ENCODE peak calls at places on chromosome 19, in five cellular contexts. One of them, this sample, is unnamed.

GRCh38 chr19:53980553-53981407 is 10.7 kb upstream of the CACNG6 start:
- DNase-seq in tibial artery: no peak
- DNase-seq in brain microvascular endothelial cell: peak; percentile 70
- DNase-seq in PC-3: peak; percentile 94
- DNase-seq in GM12878: no peak
- DNase-seq in this sample: no peak

GRCh38 chr19:10872551-10873107 is 1.3 kb downstream of the CARM1 start:
- DNase-seq in GM12878: no peak
- DNase-seq in brain microvascular endothelial cell: no peak
- DNase-seq in PC-3: peak; percentile 19
- DNase-seq in tibial artery: no peak
- DNase-seq in this sample: no peak

GRCh38 chr19:8238251-8238650 is 29.1 kb downstream of the CERS4 start:
- DNase-seq in brain microvascular endothelial cell: no peak
- DNase-seq in GM12878: no peak
- DNase-seq in tibial artery: no peak
- DNase-seq in PC-3: no peak
- DNase-seq in this sample: no peak

GRCh38 chr19:22608441-22608840 is 25.7 kb upstream of the ZNF492 start:
- DNase-seq in tibial artery: peak; percentile 17
- DNase-seq in GM12878: no peak
- DNase-seq in PC-3: no peak
- DNase-seq in brain microvascular endothelial cell: no peak
- DNase-seq in this sample: no peak

GRCh38 chr19:14954071-14954655 is 12.9 kb downstream of the OR7C2 start:
- DNase-seq in GM12878: no peak
- DNase-seq in tibial artery: no peak
- DNase-seq in PC-3: no peak
- DNase-seq in brain microvascular endothelial cell: no peak
- DNase-seq in this sample: no peak

GRCh38 chr19:47766359-47766620 is 12.2 kb upstream of the SELENOW start:
- DNase-seq in PC-3: no peak
- DNase-seq in brain microvascular endothelial cell: no peak
- DNase-seq in GM12878: no peak
- DNase-seq in tibial artery: no peak
- DNase-seq in this sample: no peak

GRCh38 chr19:18768997-18769891 is 21.9 kb downstream of the COMP start:
- DNase-seq in brain microvascular endothelial cell: no peak
- DNase-seq in PC-3: no peak
- DNase-seq in tibial artery: no peak
- DNase-seq in GM12878: no peak
- DNase-seq in this sample: no peak

GRCh38 chr19:3499738-3500428 is 591 bp downstream of the DOHH start:
- DNase-seq in PC-3: no peak
- DNase-seq in GM12878: no peak
- DNase-seq in tibial artery: no peak
- DNase-seq in brain microvascular endothelial cell: no peak
- DNase-seq in this sample: no peak

GRCh38 chr19:2089001-2089711 is 7.0 kb downstream of the MOB3A start:
- DNase-seq in brain microvascular endothelial cell: peak; percentile 49
- DNase-seq in PC-3: peak; percentile 58
- DNase-seq in tibial artery: no peak
- DNase-seq in GM12878: peak; percentile 78
- DNase-seq in this sample: no peak

GRCh38 chr19:3506384-3507340 is 551 bp downstream of the FZR1 start:
- DNase-seq in tibial artery: peak; percentile 41
- DNase-seq in GM12878: no peak
- DNase-seq in brain microvascular endothelial cell: peak; percentile 9
- DNase-seq in PC-3: peak; percentile 7
- DNase-seq in this sample: peak; percentile 80

GRCh38 chr19:45406957-45407375 is 522 bp downstream of the POLR1G start:
- DNase-seq in PC-3: no peak
- DNase-seq in tibial artery: no peak
- DNase-seq in brain microvascular endothelial cell: no peak
- DNase-seq in GM12878: no peak
- DNase-seq in this sample: no peak

GRCh38 chr19:52307275-52307674 is 10.3 kb downstream of the ZNF480 start:
- DNase-seq in PC-3: no peak
- DNase-seq in tibial artery: no peak
- DNase-seq in brain microvascular endothelial cell: peak; percentile 3
- DNase-seq in GM12878: no peak
- DNase-seq in this sample: no peak

GRCh38 chr19:46639356-46640061 is 3.5 kb upstream of the GNG8 start:
- DNase-seq in PC-3: no peak
- DNase-seq in tibial artery: peak; percentile 52
- DNase-seq in GM12878: no peak
- DNase-seq in brain microvascular endothelial cell: no peak
- DNase-seq in this sample: peak; percentile 92

GRCh38 chr19:18644144-18645034 is 7.6 kb downstream of the KLHL26 start:
- DNase-seq in tibial artery: no peak
- DNase-seq in PC-3: no peak
- DNase-seq in GM12878: no peak
- DNase-seq in brain microvascular endothelial cell: no peak
- DNase-seq in this sample: no peak

GRCh38 chr19:43681826-43682225 is 11.9 kb upstream of the PLAUR start:
- DNase-seq in GM12878: no peak
- DNase-seq in tibial artery: no peak
- DNase-seq in brain microvascular endothelial cell: no peak
- DNase-seq in PC-3: no peak
- DNase-seq in this sample: no peak

GRCh38 chr19:2613507-2614295 is 88.8 kb downstream of the GNG7 start:
- DNase-seq in GM12878: no peak
- DNase-seq in brain microvascular endothelial cell: no peak
- DNase-seq in tibial artery: peak; percentile 25
- DNase-seq in PC-3: peak; percentile 53
- DNase-seq in this sample: peak; percentile 73

GRCh38 chr19:47240996-47241918 is 10.3 kb upstream of the BBC3 start:
- DNase-seq in brain microvascular endothelial cell: peak; percentile 68
- DNase-seq in GM12878: no peak
- DNase-seq in tibial artery: peak; percentile 56
- DNase-seq in PC-3: peak; percentile 78
- DNase-seq in this sample: peak; percentile 86

DNA sequence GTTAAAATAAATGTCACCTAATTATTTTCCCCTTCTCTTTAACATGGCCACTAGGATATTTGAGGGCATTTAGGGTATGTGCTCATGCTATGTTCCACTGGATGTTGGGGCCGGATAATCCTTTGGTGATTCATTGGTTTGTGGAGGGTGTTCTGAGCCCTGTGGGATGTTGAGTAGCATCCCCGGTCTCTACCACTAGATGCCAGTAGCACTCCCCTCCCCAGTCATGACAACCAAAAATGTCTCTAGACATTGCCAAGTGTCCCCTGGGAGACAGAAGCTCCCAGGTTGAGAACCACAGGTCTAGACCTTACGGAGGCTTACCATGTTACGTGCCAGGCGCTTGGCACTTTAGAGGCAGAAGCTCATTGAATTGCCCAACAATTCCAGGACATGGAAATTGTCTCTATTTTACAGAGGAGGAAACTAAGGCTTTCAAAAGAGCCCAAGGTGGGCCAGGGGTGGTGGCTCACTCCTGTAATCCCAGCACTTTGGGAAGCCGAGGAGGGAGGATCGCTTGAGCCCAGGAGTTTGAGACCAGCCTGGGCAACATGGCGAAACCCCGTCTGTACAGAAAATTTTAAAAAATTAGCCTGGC is 14.1 kb downstream of the SHANK1 start:
- DNase-seq in tibial artery: no peak
- DNase-seq in PC-3: peak; percentile 86
- DNase-seq in brain microvascular endothelial cell: peak; percentile 68
- DNase-seq in GM12878: peak; percentile 21
- DNase-seq in this sample: no peak
- H3K27me3 ChIP-seq in tibial artery: peaks cover 43% of the 10 kb centered on the region
- H3K27me3 ChIP-seq in PC-3: peaks cover 19% of the 10 kb centered on the region
- H3K27me3 ChIP-seq in brain microvascular endothelial cell: peaks cover 3% of the 10 kb centered on the region
- H3K27me3 ChIP-seq in GM12878: no peaks in the 10 kb centered on the region
- H3K27me3 ChIP-seq in this sample: peaks cover 57% of the 10 kb centered on the region

GRCh38 chr19:435707-436412 is 25.0 kb downstream of the SHC2 start:
- DNase-seq in brain microvascular endothelial cell: no peak
- DNase-seq in PC-3: no peak
- DNase-seq in GM12878: no peak
- DNase-seq in tibial artery: no peak
- DNase-seq in this sample: no peak
- H3K27me3 ChIP-seq in brain microvascular endothelial cell: no peaks in the 10 kb centered on the region
- H3K27me3 ChIP-seq in PC-3: no peaks in the 10 kb centered on the region
- H3K27me3 ChIP-seq in GM12878: no peaks in the 10 kb centered on the region
- H3K27me3 ChIP-seq in tibial artery: peaks cover 46% of the 10 kb centered on the region
- H3K27me3 ChIP-seq in this sample: no peaks in the 10 kb centered on the region

GRCh38 chr19:7153008-7153407 is 83.5 kb downstream of the ZNF557 start:
- DNase-seq in GM12878: no peak
- DNase-seq in PC-3: no peak
- DNase-seq in tibial artery: no peak
- DNase-seq in brain microvascular endothelial cell: no peak
- DNase-seq in this sample: peak; percentile 22
- H3K27me3 ChIP-seq in GM12878: no peaks in the 10 kb centered on the region
- H3K27me3 ChIP-seq in PC-3: no peaks in the 10 kb centered on the region
- H3K27me3 ChIP-seq in tibial artery: no peaks in the 10 kb centered on the region
- H3K27me3 ChIP-seq in brain microvascular endothelial cell: no peaks in the 10 kb centered on the region
- H3K27me3 ChIP-seq in this sample: no peaks in the 10 kb centered on the region

GRCh38 chr19:55136399-55137102 is 12.5 kb downstream of the TNNT1 start:
- DNase-seq in PC-3: no peak
- DNase-seq in brain microvascular endothelial cell: no peak
- DNase-seq in tibial artery: no peak
- DNase-seq in GM12878: no peak
- DNase-seq in this sample: no peak
- H3K27me3 ChIP-seq in PC-3: no peaks in the 10 kb centered on the region
- H3K27me3 ChIP-seq in brain microvascular endothelial cell: no peaks in the 10 kb centered on the region
- H3K27me3 ChIP-seq in tibial artery: peaks cover 90% of the 10 kb centered on the region
- H3K27me3 ChIP-seq in GM12878: no peaks in the 10 kb centered on the region
- H3K27me3 ChIP-seq in this sample: peaks cover 11% of the 10 kb centered on the region

GRCh38 chr19:49128545-49129237 is 9.3 kb downstream of the PPFIA3 start:
- DNase-seq in PC-3: no peak
- DNase-seq in brain microvascular endothelial cell: no peak
- DNase-seq in tibial artery: no peak
- DNase-seq in GM12878: no peak
- DNase-seq in this sample: no peak
- H3K27me3 ChIP-seq in PC-3: no peaks in the 10 kb centered on the region
- H3K27me3 ChIP-seq in brain microvascular endothelial cell: no peaks in the 10 kb centered on the region
- H3K27me3 ChIP-seq in tibial artery: peaks cover 8% of the 10 kb centered on the region
- H3K27me3 ChIP-seq in GM12878: no peaks in the 10 kb centered on the region
- H3K27me3 ChIP-seq in this sample: no peaks in the 10 kb centered on the region

GRCh38 chr19:55460670-55461258 is 678 bp downstream of the ISOC2 start:
- DNase-seq in GM12878: no peak
- DNase-seq in PC-3: peak; percentile 76
- DNase-seq in brain microvascular endothelial cell: peak; percentile 52
- DNase-seq in tibial artery: peak; percentile 83
- DNase-seq in this sample: peak; percentile 96
- H3K27me3 ChIP-seq in GM12878: no peaks in the 10 kb centered on the region
- H3K27me3 ChIP-seq in PC-3: no peaks in the 10 kb centered on the region
- H3K27me3 ChIP-seq in brain microvascular endothelial cell: no peaks in the 10 kb centered on the region
- H3K27me3 ChIP-seq in tibial artery: no peaks in the 10 kb centered on the region
- H3K27me3 ChIP-seq in this sample: no peaks in the 10 kb centered on the region

GRCh38 chr19:41666075-41666474 is 22.0 kb downstream of the CEACAM7 start:
- DNase-seq in PC-3: no peak
- DNase-seq in GM12878: no peak
- DNase-seq in tibial artery: no peak
- DNase-seq in brain microvascular endothelial cell: no peak
- DNase-seq in this sample: no peak
- H3K27me3 ChIP-seq in PC-3: peaks cover 10% of the 10 kb centered on the region
- H3K27me3 ChIP-seq in GM12878: no peaks in the 10 kb centered on the region
- H3K27me3 ChIP-seq in tibial artery: no peaks in the 10 kb centered on the region
- H3K27me3 ChIP-seq in brain microvascular endothelial cell: no peaks in the 10 kb centered on the region
- H3K27me3 ChIP-seq in this sample: peaks cover 17% of the 10 kb centered on the region

This sample was measured in sigmoid colon.